ENCODE peak calls at places on chromosomes 13 and 19, in five cellular contexts. A, Y, L, T and B are unnamed samples.

GRCh38 chr13:23069571-23069970 is 111.2 kb upstream of the SGCG start:
- DNase-seq in A (no peak), Y (no peak), L (no peak), T (no peak), B (no peak)

GRCh38 chr19:51354742-51355148 is 11.4 kb downstream of the ETFB start:
- DNase-seq in A (no peak), Y (peak), L (no peak), T (peak), B (no peak)

GRCh38 chr13:77207943-77208342 is 119.0 kb downstream of the MYCBP2 start:
- DNase-seq in A (no peak), Y (peak), L (no peak), T (no peak), B (no peak)

GRCh38 chr13:24627090-24627714 is 53.0 kb upstream of the ATP12A start:
- DNase-seq in A (no peak), Y (peak), L (no peak), T (peak), B (no peak)

GRCh38 chr19:18475762-18476331 is 37.9 kb upstream of the ISYNA1 start:
- DNase-seq in A (no peak), Y (no peak), L (no peak), T (no peak), B (no peak)

GRCh38 chr13:43119206-43119605 is 95.8 kb downstream of the DNAJC15 start:
- DNase-seq in A (no peak), Y (no peak), L (no peak), T (no peak), B (no peak)

GRCh38 chr13:51601601-51602348 is 17.5 kb downstream of the WDFY2 start:
- DNase-seq in A (no peak), Y (no peak), L (no peak), T (no peak), B (no peak)

GRCh38 chr19:45446295-45446694 is 21.5 kb upstream of the FOSB start:
- DNase-seq in A (no peak), Y (peak), L (no peak), T (peak), B (no peak)

GRCh38 chr13:113846639-113847318 is 17.1 kb downstream of the GAS6 start:
- DNase-seq in A (no peak), Y (no peak), L (no peak), T (no peak), B (peak)

GRCh38 chr13:72565893-72566292 is 161.5 kb downstream of the MZT1 start:
- DNase-seq in A (no peak), Y (peak), L (no peak), T (peak), B (no peak)

GRCh38 chr13:97205971-97206370 is 16.2 kb upstream of the MBNL2 start:
- DNase-seq in A (no peak), Y (no peak), L (no peak), T (no peak), B (no peak)

GRCh38 chr19:56840452-56841193 is at the start of the genes PEG3 and ZIM2:
- DNase-seq in A (peak), Y (no peak), L (peak), T (no peak), B (no peak)

GRCh38 chr13:73338389-73338788 is 279.6 kb downstream of the KLF5 start:
- DNase-seq in A (no peak), Y (no peak), L (no peak), T (no peak), B (no peak)

GRCh38 chr13:43057653-43058317 is 34.4 kb downstream of the DNAJC15 start:
- DNase-seq in A (no peak), Y (peak), L (no peak), T (no peak), B (no peak)

GRCh38 chr19:35327642-35328041 is 1.3 kb upstream of the CD22 start:
- DNase-seq in A (no peak), Y (peak), L (no peak), T (no peak), B (no peak)

GRCh38 chr19:2332341-2333026 is 4.0 kb downstream of the SPPL2B start:
- DNase-seq in A (no peak), Y (no peak), L (no peak), T (no peak), B (no peak)

GRCh38 chr13:111114362-111115050 is 604 bp upstream of the ARHGEF7 start:
- DNase-seq in A (peak), Y (peak), L (peak), T (peak), B (no peak)

GRCh38 chr13:71477735-71478134 is 389.3 kb downstream of the DACH1 start:
- DNase-seq in A (no peak), Y (peak), L (no peak), T (no peak), B (no peak)
- TF ChIP-seq CTCF in A (no peak), Y (peak), L (no peak), T (peak), B (peak)

DNA sequence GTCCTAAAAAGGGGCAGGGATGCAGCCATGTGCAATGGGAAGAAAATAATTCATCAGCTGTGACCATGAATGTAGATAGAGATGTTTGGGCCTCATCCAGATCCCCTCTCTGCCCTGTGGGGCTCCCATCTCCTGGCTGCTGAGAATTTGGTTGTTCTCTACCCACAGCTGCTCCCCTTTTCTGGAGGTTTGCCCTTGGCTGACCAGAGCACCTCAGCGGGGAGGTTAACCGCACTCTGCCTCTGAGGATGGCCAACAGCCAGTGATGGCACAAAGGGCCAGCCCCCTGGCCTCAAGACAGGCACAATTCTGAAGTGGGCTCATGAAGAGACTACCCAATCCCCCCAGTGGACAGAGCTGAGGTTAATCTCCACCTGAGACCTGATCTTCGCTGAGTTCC is 61.5 kb upstream of the SERP2 start:
- DNase-seq in A (no peak), Y (no peak), L (no peak), T (no peak), B (no peak)
- H3K27ac ChIP-seq in A (no peak), Y (no peak), L (no peak), T (no peak), B (peak)

DNA sequence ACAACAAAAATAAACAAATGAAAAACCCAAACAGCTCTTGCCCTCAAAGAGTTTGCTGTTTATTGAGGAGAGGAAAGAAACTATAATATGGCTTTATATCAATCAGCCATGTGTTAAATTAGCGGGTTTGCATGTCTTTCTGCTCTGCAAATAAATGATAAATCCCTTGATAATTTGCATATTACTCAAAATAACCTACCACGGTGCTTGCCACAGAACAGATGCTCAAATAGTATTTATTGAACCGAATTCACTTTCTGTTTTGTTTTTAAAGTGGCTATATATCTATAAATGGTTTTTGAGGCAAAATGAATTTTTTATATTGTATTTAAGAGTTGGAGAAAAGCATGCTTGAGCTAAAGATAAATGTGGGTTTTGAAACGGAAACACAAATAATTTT is 428.1 kb downstream of the ITGBL1 start:
- DNase-seq in A (no peak), Y (no peak), L (no peak), T (no peak), B (no peak)
- TF ChIP-seq CTCF in A (no peak), Y (no peak), L (no peak), T (no peak), B (no peak)

GRCh38 chr19:42478765-42479307 is 36.1 kb upstream of the CXCL17 start:
- DNase-seq in A (no peak), Y (no peak), L (no peak), T (no peak), B (no peak)
- H3K27ac ChIP-seq in A (no peak), Y (no peak), L (no peak), T (no peak), B (no peak)

GRCh38 chr19:5339950-5340636 is 519 bp downstream of the PTPRS start:
- DNase-seq in A (no peak), Y (peak), L (no peak), T (peak), B (no peak)
- TF ChIP-seq CTCF in A (no peak), Y (peak), L (no peak), T (no peak), B (peak)

DNA sequence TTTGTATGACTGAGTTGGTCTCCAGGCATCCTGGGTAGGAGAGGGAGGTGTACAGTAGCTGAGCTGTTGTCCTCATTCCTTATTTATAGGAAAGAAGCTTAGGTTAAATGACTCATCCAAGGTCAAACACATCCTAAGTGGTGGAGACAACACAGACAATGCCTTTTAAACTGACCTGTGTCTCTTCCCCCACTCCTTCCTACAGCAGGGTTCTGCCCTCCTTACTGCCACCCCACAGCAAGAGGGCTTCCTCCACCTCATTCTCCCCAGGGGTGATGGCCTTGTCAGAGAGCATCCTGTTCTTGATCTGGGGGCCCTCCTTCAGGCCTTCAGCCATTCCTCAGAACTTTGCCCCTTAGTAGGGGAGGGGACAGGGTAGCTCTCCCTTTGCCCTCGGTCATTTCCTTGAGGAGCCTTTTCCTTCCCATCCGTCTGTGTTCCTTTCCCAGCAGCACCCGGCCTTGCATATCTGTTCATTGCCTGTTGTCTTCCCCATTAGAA is 48.2 kb upstream of the GPI start:
- DNase-seq in A (no peak), Y (no peak), L (no peak), T (no peak), B (no peak)
- H3K27ac ChIP-seq in A (no peak), Y (peak), L (peak), T (peak), B (no peak)

DNA sequence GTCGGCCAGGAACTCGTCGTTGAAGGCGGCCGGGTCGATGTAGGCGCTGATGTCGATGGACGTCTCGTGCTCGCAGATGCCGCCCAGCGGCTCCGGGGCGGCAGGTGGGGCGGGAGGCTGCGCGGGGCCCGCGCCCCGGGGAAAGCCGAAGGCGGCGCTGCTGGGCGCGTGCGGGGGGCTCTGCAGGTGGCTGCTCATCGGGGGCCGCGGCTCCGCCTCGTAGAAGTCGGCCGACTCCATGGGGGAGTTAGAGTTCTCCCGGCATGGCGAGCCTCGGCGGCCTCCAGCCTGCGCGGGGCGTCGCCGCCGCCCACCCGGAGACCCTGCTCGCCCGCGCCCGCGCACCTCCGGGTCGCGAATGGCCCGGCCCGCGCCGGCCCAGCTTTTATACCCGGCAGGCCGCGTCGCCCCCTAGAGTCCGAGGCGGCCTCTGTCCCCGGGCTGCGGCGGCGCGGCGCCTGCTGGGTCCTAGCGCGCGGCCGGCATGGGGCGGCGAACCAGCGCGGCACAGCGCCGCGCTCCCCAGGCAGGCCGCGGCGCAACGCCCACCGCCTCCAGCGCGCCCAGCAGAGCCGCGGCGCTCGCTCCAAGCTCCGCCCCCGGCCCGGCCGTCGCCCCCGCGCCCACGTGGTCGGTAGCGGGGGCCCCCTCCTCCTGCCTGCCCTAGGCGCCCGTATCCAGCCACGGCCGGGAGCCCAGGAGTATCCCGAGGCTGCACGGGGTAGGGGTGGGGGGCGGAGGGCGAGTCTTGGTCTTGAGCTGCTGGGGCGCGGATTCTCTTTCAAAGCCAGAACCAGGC is at the start of gene CEBPA:
- DNase-seq in A (peak), Y (peak), L (peak), T (peak), B (peak)
- TF ChIP-seq CTCF in A (peak), Y (peak), L (peak), T (peak), B (peak)

DNA sequence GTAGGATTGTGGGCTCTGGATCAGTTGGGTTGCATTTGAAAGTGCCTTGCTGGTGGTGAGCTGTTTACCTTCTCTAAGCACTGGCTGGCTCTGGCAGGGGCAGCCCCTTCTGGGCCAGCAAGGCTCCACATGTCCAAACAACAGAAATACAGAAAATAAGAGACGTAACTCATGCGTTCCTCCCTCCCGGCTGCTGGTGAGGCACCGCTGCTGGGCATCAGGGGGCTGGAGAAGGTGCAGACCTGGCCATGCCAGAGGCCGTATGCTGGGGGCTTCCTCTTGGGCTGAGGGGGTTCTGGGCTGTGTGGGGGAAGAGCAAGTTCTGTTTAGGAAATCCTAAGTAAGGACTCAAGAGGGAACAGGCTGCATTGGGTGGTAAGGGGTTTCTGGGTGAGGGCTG is 140.6 kb downstream of the URI1 start:
- DNase-seq in A (no peak), Y (no peak), L (no peak), T (no peak), B (no peak)
- H3K27ac ChIP-seq in A (no peak), Y (no peak), L (no peak), T (no peak), B (no peak)

GRCh38 chr19:58326914-58327726 is at the start of gene ZSCAN22:
- DNase-seq in A (peak), Y (peak), L (peak), T (peak), B (peak)
- TF ChIP-seq CTCF in A (no peak), Y (peak), L (no peak), T (no peak), B (no peak)

DNA sequence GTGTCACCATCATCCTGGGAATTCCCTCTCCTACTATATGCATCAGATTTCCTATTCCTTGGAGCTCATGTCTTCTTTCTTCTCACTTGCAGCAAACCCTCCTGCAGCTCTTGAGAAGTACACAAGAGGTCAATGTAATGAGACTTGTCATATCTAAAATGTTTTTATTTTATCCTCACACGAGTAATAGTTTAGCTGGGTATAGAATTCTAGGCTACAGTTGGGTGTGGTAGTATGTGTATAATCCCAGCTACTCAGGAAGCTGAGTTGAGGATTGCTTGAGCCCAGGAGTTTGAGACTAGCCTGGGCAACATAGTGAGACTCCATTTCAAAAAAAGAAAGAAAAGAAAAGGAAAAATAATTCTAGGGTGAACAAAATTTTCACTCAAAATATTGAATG is 24.4 kb downstream of the EEF1AKMT1 start:
- DNase-seq in A (no peak), Y (no peak), L (no peak), T (no peak), B (no peak)
- H3K27ac ChIP-seq in A (no peak), Y (no peak), L (no peak), T (no peak), B (no peak)